ENCODE peak calls at places on chromosomes 11 and 22, in four cellular contexts. V is HEK293T, O is GM12878, C is HepG2. W is an unnamed sample.

GRCh38 chr11:70019576-70020011 is 58.5 kb upstream of the ANO1 start:
- DNase-seq in V (no peak), O (no peak), C (no peak), W (no peak)

GRCh38 chr11:13292970-13293369 is 15.4 kb downstream of the BMAL1 start:
- DNase-seq in V (no peak), O (no peak), C (no peak), W (no peak)

GRCh38 chr11:116893906-116894305 is 56.5 kb upstream of the APOA1 start:
- DNase-seq in V (no peak), O (no peak), C (no peak), W (no peak)

GRCh38 chr11:116951762-116952161 is 114.3 kb upstream of the APOA1 start:
- DNase-seq in V (no peak), O (no peak), C (no peak), W (no peak)

GRCh38 chr11:93117578-93117964 is 80.2 kb downstream of the SLC36A4 start:
- DNase-seq in V (no peak), O (no peak), C (no peak), W (no peak)

GRCh38 chr22:41540365-41540764 is 3.9 kb downstream of the POLR3H start:
- DNase-seq in V (no peak), O (no peak), C (no peak), W (no peak)

GRCh38 chr22:46589141-46589748 is 30.9 kb upstream of the GRAMD4 start:
- DNase-seq in V (no peak), O (no peak), C (no peak), W (peak; percentile 43)

GRCh38 chr11:93552874-93553273 is 9.7 kb upstream of the SMCO4 start:
- DNase-seq in V (no peak), O (no peak), C (peak; percentile 81), W (no peak)

GRCh38 chr11:27013741-27014415 is 20.0 kb downstream of the FIBIN start:
- DNase-seq in V (peak; percentile 35), O (no peak), C (no peak), W (no peak)

GRCh38 chr22:45604239-45604711 is 67.4 kb upstream of the ATXN10 start:
- DNase-seq in V (no peak), O (no peak), C (no peak), W (no peak)

GRCh38 chr22:20987375-20987774 is 5.3 kb downstream of the LZTR1 start:
- DNase-seq in V (no peak), O (no peak), C (no peak), W (no peak)

GRCh38 chr22:49960967-49961600 is 512 bp downstream of the PIM3 start:
- DNase-seq in V (no peak), O (no peak), C (no peak), W (peak; percentile 26)

GRCh38 chr11:76598426-76598839 is 72.1 kb downstream of the LRRC32 start:
- DNase-seq in V (peak; percentile 50), O (peak; percentile 12), C (peak; percentile 31), W (peak; percentile 57)

GRCh38 chr11:102632026-102632425 is 6.9 kb upstream of the MMP20 start:
- DNase-seq in V (no peak), O (no peak), C (no peak), W (no peak)

GRCh38 chr22:32745251-32745995 is 56.1 kb upstream of the TIMP3 start:
- DNase-seq in V (no peak), O (no peak), C (no peak), W (no peak)

GRCh38 chr11:69744435-69744834 is 30.7 kb downstream of the FGF4 start:
- DNase-seq in V (no peak), O (no peak), C (peak; percentile 69), W (no peak)

GRCh38 chr22:46791201-46791731 is 28.8 kb downstream of the TBC1D22A start:
- DNase-seq in V (no peak), O (no peak), C (no peak), W (no peak)

GRCh38 chr11:117223741-117224685 is 7.9 kb downstream of the PCSK7 start:
- DNase-seq in V (no peak), O (no peak), C (no peak), W (peak; percentile 66)

GRCh38 chr11:13680501-13681264 is 12.2 kb downstream of the FAR1 start:
- DNase-seq in V (no peak), O (no peak), C (no peak), W (no peak)

GRCh38 chr22:33529424-33530113 is 390.7 kb downstream of the LARGE1 start:
- DNase-seq in V (no peak), O (no peak), C (no peak), W (no peak)

GRCh38 chr11:10379871-10380568 is 75.0 kb upstream of the AMPD3 start:
- DNase-seq in V (no peak), O (no peak), C (no peak), W (no peak)

GRCh38 chr11:75611823-75612222 is 49.8 kb downstream of the SERPINH1 start:
- DNase-seq in V (no peak), O (no peak), C (no peak), W (no peak)

GRCh38 chr11:2570211-2570811 is 125.5 kb downstream of the KCNQ1 start:
- DNase-seq in V (no peak), O (no peak), C (no peak), W (no peak)

GRCh38 chr11:21545701-21546100 is 647.2 kb upstream of the ANO5 start:
- DNase-seq in V (no peak), O (no peak), C (no peak), W (no peak)

GRCh38 chr11:8671651-8672062 is 10.8 kb downstream of the TRIM66 start:
- DNase-seq in V (no peak), O (no peak), C (no peak), W (no peak)

GRCh38 chr11:72321381-72321996 is 77.5 kb upstream of the PHOX2A start:
- DNase-seq in V (no peak), O (no peak), C (peak; percentile 9), W (peak; percentile 83)

GRCh38 chr11:6542727-6543126 is 45.6 kb downstream of the DNHD1 start:
- DNase-seq in V (no peak), O (no peak), C (no peak), W (no peak)

GRCh38 chr22:48327721-48328120 is 1500.0 kb downstream of the BRD1 start:
- DNase-seq in V (no peak), O (no peak), C (no peak), W (no peak)

GRCh38 chr22:17266261-17266971 is 47.2 kb upstream of the ADA2 start:
- DNase-seq in V (peak; percentile 36), O (no peak), C (no peak), W (no peak)

GRCh38 chr11:129190087-129190486 is 2.0 kb downstream of the ARHGAP32 start:
- DNase-seq in V (no peak), O (no peak), C (no peak), W (no peak)

GRCh38 chr11:70364745-70365535 is 33.4 kb upstream of the CTTN start:
- DNase-seq in V (no peak), O (peak; percentile 3), C (no peak), W (no peak)

GRCh38 chr11:94934836-94935235 is 38.5 kb downstream of the CWC15 start:
- DNase-seq in V (no peak), O (no peak), C (no peak), W (no peak)

GRCh38 chr11:104764718-104765045 is 133.6 kb downstream of the CASP12 start:
- DNase-seq in V (no peak), O (no peak), C (no peak), W (no peak)

GRCh38 chr22:36741204-36741793 is 34.6 kb downstream of the IFT27 start:
- DNase-seq in V (peak; percentile 62), O (no peak), C (no peak), W (peak; percentile 68)

GRCh38 chr11:5368502-5369043 is 15.0 kb upstream of the OR51M1 start:
- DNase-seq in V (no peak), O (no peak), C (no peak), W (no peak)

GRCh38 chr22:25038239-25038638 is 85.7 kb downstream of the KIAA1671 start:
- DNase-seq in V (no peak), O (no peak), C (no peak), W (no peak)

GRCh38 chr22:25038771-25039170 is 86.3 kb downstream of the KIAA1671 start:
- DNase-seq in V (no peak), O (no peak), C (no peak), W (no peak)

GRCh38 chr22:25035715-25036114 is 83.2 kb downstream of the KIAA1671 start:
- DNase-seq in V (no peak), O (no peak), C (no peak), W (no peak)

GRCh38 chr22:25039255-25039654 is 86.7 kb downstream of the KIAA1671 start:
- DNase-seq in V (no peak), O (no peak), C (no peak), W (no peak)

GRCh38 chr22:25039754-25040153 is 87.2 kb downstream of the KIAA1671 start:
- DNase-seq in V (no peak), O (no peak), C (no peak), W (no peak)
- TF ChIP-seq TARDBP in V (no peak), O (no peak), C (no peak), W (no peak)

GRCh38 chr11:123069878-123070821 is 8.2 kb upstream of the HSPA8 start:
- DNase-seq in V (no peak), O (no peak), C (no peak), W (no peak)
- TF ChIP-seq TARDBP in V (no peak), O (no peak), C (no peak), W (no peak)

GRCh38 chr11:110763249-110764011 is 51.2 kb upstream of the ARHGAP20 start:
- DNase-seq in V (no peak), O (no peak), C (peak; percentile 3), W (no peak)
- TF ChIP-seq TARDBP in V (no peak), O (no peak), C (no peak), W (no peak)

DNA sequence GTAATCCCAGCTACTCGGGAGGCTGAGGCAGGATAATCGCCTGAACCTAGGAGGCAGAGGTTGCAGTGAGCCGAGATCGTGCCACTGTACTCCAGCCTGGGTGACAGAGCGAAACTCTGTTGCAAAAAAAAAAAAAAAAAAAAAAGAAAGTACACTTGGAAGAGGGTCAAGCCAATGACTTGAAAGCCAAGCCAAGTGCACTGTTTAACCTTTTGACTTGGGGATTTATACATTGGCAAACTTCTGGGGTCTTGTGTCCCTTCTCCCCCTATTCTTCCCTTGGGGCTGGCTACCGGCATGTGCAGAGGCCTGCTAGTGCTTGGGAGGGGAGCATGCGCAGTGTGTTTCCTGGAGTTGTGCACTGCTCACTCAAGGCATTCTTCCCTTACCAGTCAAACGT is 14.3 kb upstream of the THRSP start:
- DNase-seq in V (no peak), O (no peak), C (no peak), W (no peak)
- TF ChIP-seq TARDBP in V (no peak), O (no peak), C (no peak), W (no peak)

DNA sequence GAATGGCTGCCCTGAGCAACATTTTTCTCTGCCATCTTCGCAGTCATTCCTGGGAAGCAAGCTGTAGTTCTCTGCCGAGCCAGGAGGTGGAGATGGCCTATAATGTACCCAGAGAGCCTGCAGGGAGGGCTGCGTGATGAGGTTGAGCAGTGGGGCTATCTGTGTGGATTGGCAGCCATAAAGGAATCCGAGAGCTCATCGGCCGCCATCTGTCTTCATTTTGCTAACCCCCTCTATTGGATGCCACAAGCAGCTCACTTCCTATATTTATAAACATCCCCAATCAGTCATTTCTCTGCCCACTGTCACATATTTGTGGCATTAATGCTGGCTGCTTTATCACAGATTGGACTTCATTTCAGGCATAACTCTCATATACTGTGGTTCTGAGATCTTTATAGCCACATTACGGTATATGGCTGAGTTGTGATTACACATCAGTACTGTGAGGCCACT is 209.5 kb downstream of the NTM start:
- DNase-seq in V (peak; percentile 61), O (no peak), C (peak; percentile 7), W (peak; percentile 21)
- TF ChIP-seq TARDBP in V (no peak), O (no peak), C (no peak), W (no peak)